ENCODE peak calls at places on chromosomes 6 and 20, in seven cellular contexts. P, M, C, T, E, B and A are unnamed samples.

GRCh38 chr6:35876902-35877301 is 44.0 kb downstream of the SRPK1 start:
- DNase-seq in P (no peak), M (no peak), C (no peak), T (no peak), E (no peak), B (no peak), A (peak)

GRCh38 chr20:42688576-42688975 is 501.1 kb downstream of the PTPRT start:
- DNase-seq in P (no peak), M (peak), C (no peak), T (no peak), E (no peak), B (no peak), A (peak)

GRCh38 chr6:138492113-138492512 is 7.2 kb downstream of the NHSL1 start:
- DNase-seq in P (no peak), M (no peak), C (no peak), T (no peak), E (no peak), B (no peak), A (no peak)

GRCh38 chr6:11043961-11044711 is at the start of gene ELOVL2:
- DNase-seq in P (no peak), M (peak), C (peak), T (no peak), E (peak), B (peak), A (no peak)

GRCh38 chr6:16227605-16228004 is 10.8 kb upstream of the GMPR start:
- DNase-seq in P (no peak), M (no peak), C (no peak), T (no peak), E (no peak), B (no peak), A (no peak)

GRCh38 chr20:17646209-17646717 is 35.8 kb downstream of the RRBP1 start:
- DNase-seq in P (no peak), M (no peak), C (no peak), T (no peak), E (peak), B (peak), A (no peak)

GRCh38 chr6:130069471-130069870 is 51.1 kb downstream of the L3MBTL3 start:
- DNase-seq in P (no peak), M (no peak), C (no peak), T (no peak), E (no peak), B (no peak), A (no peak)

GRCh38 chr6:40390144-40390800 is 196.9 kb downstream of the LRFN2 start:
- DNase-seq in P (no peak), M (peak), C (no peak), T (no peak), E (peak), B (no peak), A (no peak)

GRCh38 chr6:31381666-31382065 is 21.7 kb upstream of the MICA start:
- DNase-seq in P (no peak), M (no peak), C (no peak), T (no peak), E (no peak), B (no peak), A (no peak)

GRCh38 chr6:160962835-160963623 is 28.5 kb upstream of the MAP3K4 start:
- DNase-seq in P (no peak), M (peak), C (no peak), T (no peak), E (no peak), B (no peak), A (no peak)

GRCh38 chr6:19452495-19452894 is 384.7 kb upstream of the ID4 start:
- DNase-seq in P (no peak), M (no peak), C (no peak), T (no peak), E (no peak), B (no peak), A (peak)

GRCh38 chr6:150230877-150231428 is 88.1 kb downstream of the PPP1R14C start:
- DNase-seq in P (no peak), M (no peak), C (no peak), T (no peak), E (no peak), B (no peak), A (no peak)

GRCh38 chr20:49540696-49541435 is 27.1 kb downstream of the PTGIS start:
- DNase-seq in P (no peak), M (no peak), C (no peak), T (no peak), E (no peak), B (no peak), A (no peak)

GRCh38 chr20:48194026-48194425 is 408.7 kb upstream of the SULF2 start:
- DNase-seq in P (no peak), M (no peak), C (no peak), T (no peak), E (no peak), B (no peak), A (no peak)

GRCh38 chr6:96301781-96302180 is 219.8 kb upstream of the UFL1 start:
- DNase-seq in P (peak), M (no peak), C (no peak), T (no peak), E (no peak), B (peak), A (no peak)

GRCh38 chr20:50126662-50127061 is 13.7 kb upstream of the UBE2V1 start:
- DNase-seq in P (no peak), M (no peak), C (no peak), T (no peak), E (no peak), B (no peak), A (no peak)

GRCh38 chr6:113340371-113340770 is 516.8 kb upstream of the MARCKS start:
- DNase-seq in P (no peak), M (no peak), C (no peak), T (no peak), E (no peak), B (no peak), A (no peak)

GRCh38 chr6:26031595-26032386 is 55.4 kb upstream of the HFE start:
- DNase-seq in P (peak), M (peak), C (peak), T (peak), E (peak), B (peak), A (peak)

GRCh38 chr20:22555791-22556564 is 28.4 kb downstream of the FOXA2 start:
- DNase-seq in P (no peak), M (no peak), C (no peak), T (no peak), E (no peak), B (no peak), A (no peak)

GRCh38 chr20:42686057-42686456 is 503.6 kb downstream of the PTPRT start:
- DNase-seq in P (no peak), M (no peak), C (no peak), T (no peak), E (no peak), B (no peak), A (no peak)

GRCh38 chr20:34516874-34517542 is 786 bp downstream of the DYNLRB1 start:
- DNase-seq in P (no peak), M (no peak), C (no peak), T (no peak), E (peak), B (no peak), A (no peak)

GRCh38 chr6:153503810-153504209 is 372.7 kb upstream of the RGS17 start:
- DNase-seq in P (peak), M (peak), C (no peak), T (no peak), E (no peak), B (peak), A (peak)

GRCh38 chr6:32931211-32931610 is 9.6 kb downstream of the HLA-DMB start:
- DNase-seq in P (no peak), M (no peak), C (no peak), T (no peak), E (no peak), B (no peak), A (no peak)

GRCh38 chr6:112665114-112665513 is 318.0 kb downstream of the RFPL4B start:
- DNase-seq in P (no peak), M (no peak), C (no peak), T (no peak), E (no peak), B (no peak), A (no peak)

GRCh38 chr6:77173472-77174074 is 289.7 kb downstream of the HTR1B start:
- DNase-seq in P (no peak), M (peak), C (no peak), T (no peak), E (peak), B (peak), A (peak)

DNA sequence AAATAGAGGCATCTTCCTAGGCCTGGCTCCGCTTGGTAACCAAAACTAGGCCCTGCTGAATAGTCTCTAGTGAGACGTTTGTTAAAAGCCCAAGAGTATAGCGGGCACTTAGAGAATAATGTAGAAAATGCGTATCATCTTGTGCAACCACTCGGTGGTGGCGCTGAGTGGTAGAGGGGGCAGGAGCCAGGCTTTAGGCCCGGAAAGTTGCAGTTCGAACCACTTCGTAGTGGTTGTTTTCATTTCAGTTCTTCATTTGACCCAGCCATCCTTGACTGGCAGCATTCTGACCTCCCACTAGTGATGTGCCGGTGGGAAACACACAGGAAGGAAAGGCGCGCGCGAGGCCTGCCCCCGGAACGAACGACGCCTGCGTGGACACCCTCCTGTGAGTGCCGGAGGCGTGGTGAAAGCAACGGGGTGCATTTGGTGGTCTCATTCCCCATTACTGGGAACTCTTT is 18.0 kb downstream of the GPX5 start:
- DNase-seq in P (no peak), M (peak), C (no peak), T (no peak), E (peak), B (no peak), A (no peak)
- H3K9ac ChIP-seq in P (no peak), M (peak), C (peak), T (peak), E (no peak), B (no peak), A (peak)

GRCh38 chr20:6007529-6008103 is 46.2 kb downstream of the LRRN4 start:
- DNase-seq in P (no peak), M (no peak), C (no peak), T (no peak), E (no peak), B (peak), A (no peak)
- TF ChIP-seq YY1 in P (no peak), M (no peak), C (no peak), T (no peak), E (no peak), B (no peak), A (no peak)

GRCh38 chr6:117264487-117265424 is 602 bp upstream of the VGLL2 start:
- DNase-seq in P (no peak), M (peak), C (no peak), T (no peak), E (peak), B (no peak), A (no peak)
- H3K4me3 ChIP-seq in P (no peak), M (peak), C (no peak), T (peak), E (no peak), B (no peak), A (peak)

DNA sequence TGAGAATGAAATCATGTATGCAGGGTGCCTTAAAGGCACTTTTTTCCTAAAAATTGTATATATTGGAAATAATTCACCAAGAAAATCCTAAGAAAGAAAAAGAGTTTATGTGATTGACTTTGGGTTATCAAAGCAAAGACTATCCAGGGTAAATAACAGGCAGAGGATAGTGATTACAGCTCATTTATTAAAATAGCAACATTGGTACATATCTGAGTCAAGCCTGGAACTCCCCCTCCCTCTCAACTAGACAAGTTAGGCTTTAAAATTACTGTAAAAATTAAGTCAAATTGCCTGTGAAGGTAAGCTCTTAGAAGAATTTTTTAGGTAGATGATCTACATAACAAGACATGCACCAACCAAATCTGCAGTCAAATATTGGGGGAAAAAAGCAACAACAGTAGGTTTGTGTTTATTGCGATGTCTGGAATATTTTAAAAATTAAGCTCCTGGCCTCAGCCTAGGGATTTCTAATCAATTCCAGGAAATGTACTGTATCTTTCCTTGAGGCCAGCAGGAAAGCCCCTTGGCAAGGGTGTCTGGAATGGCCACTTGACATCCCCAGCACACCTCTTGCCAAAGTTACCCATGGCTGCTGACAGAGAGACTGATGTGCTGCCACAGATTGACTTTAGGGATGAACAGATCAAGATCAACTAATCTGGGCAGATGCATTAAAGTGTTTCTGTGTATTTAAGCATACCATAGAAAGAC is 31.2 kb upstream of the HBS1L start:
- DNase-seq in P (no peak), M (no peak), C (no peak), T (no peak), E (no peak), B (no peak), A (no peak)
- H3K9ac ChIP-seq in P (no peak), M (no peak), C (no peak), T (peak), E (no peak), B (no peak), A (no peak)

DNA sequence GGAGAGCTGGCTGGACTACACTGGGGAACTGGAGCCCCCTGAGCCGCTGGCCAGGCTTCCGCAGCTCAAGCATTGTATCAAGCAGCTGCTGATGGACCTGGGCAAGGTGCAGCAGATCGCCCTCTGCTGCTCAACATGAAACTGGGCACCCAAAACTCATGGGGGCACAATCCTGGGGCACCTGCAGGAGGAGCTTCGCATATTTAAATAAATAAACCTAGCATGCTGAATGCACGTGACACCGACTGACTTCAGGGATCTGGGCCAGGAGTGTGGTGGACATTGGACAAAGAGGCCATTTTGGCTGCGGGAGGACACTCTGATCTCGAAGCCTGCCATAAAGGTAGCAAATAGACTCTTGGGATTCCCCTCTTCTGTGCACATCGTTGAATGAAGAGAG is 6.8 kb downstream of the SCAND1 start:
- DNase-seq in P (peak), M (peak), C (no peak), T (no peak), E (peak), B (peak), A (no peak)
- TF ChIP-seq YY1 in P (no peak), M (peak), C (peak), T (no peak), E (no peak), B (peak), A (no peak)

DNA sequence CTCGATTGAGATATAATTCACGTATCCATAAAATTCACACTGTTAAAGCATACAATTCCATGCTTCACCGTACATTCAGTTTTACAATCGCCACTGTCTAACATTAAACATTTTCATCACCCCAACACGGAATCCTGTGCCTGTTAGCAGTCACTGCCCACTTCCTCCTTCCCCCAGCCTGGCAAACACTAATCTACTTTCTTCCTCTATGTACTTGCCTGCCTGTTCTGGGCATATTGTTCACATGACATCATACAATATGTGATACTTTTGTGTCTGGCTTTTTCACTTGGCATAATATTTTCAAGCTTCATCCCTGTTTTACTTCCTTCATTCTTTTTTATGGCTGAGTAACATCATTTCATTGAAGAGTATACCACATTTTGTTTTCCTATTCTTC is 359.9 kb downstream of the HDGFL1 start:
- DNase-seq in P (no peak), M (no peak), C (no peak), T (no peak), E (no peak), B (no peak), A (no peak)
- H3K4me3 ChIP-seq in P (no peak), M (no peak), C (no peak), T (no peak), E (no peak), B (no peak), A (no peak)

GRCh38 chr6:166616261-166617226 is 10.5 kb downstream of the RPS6KA2 start:
- DNase-seq in P (no peak), M (no peak), C (no peak), T (no peak), E (no peak), B (no peak), A (no peak)
- H3K9ac ChIP-seq in P (no peak), M (no peak), C (no peak), T (no peak), E (no peak), B (no peak), A (no peak)